ENCODE peak calls at places on chromosome 17, in ten cellular contexts. One of them, this sample, is unnamed.

GRCh38 chr17:44807817-44808155 is 22.3 kb downstream of the GJC1 start:
- DNase-seq in adrenal gland: no peak
- DNase-seq in NB4: no peak
- DNase-seq in tibial artery: no peak
- DNase-seq in K562: no peak
- DNase-seq in foreskin fibroblast: no peak
- DNase-seq in colonic mucosa: no peak
- DNase-seq in mucosa of descending colon: no peak
- DNase-seq in left lung: no peak
- DNase-seq in ovary: no peak
- DNase-seq in this sample: peak

GRCh38 chr17:10471853-10472252 is 2.5 kb upstream of the MYH4 start:
- DNase-seq in adrenal gland: no peak
- DNase-seq in NB4: no peak
- DNase-seq in tibial artery: no peak
- DNase-seq in K562: no peak
- DNase-seq in foreskin fibroblast: no peak
- DNase-seq in colonic mucosa: no peak
- DNase-seq in mucosa of descending colon: no peak
- DNase-seq in left lung: no peak
- DNase-seq in ovary: no peak
- DNase-seq in this sample: no peak

GRCh38 chr17:80191720-80192265 is 22.0 kb downstream of the CARD14 start:
- DNase-seq in adrenal gland: no peak
- DNase-seq in NB4: no peak
- DNase-seq in tibial artery: no peak
- DNase-seq in K562: no peak
- DNase-seq in foreskin fibroblast: no peak
- DNase-seq in colonic mucosa: no peak
- DNase-seq in mucosa of descending colon: no peak
- DNase-seq in left lung: no peak
- DNase-seq in ovary: no peak
- DNase-seq in this sample: no peak

GRCh38 chr17:40886090-40886489 is 1.0 kb upstream of the KRT20 start:
- DNase-seq in adrenal gland: no peak
- DNase-seq in NB4: no peak
- DNase-seq in tibial artery: no peak
- DNase-seq in K562: no peak
- DNase-seq in foreskin fibroblast: no peak
- DNase-seq in colonic mucosa: no peak
- DNase-seq in mucosa of descending colon: no peak
- DNase-seq in left lung: no peak
- DNase-seq in ovary: no peak
- DNase-seq in this sample: peak

GRCh38 chr17:1147664-1148063 is 32.1 kb downstream of the ABR start:
- DNase-seq in adrenal gland: no peak
- DNase-seq in NB4: no peak
- DNase-seq in tibial artery: no peak
- DNase-seq in K562: no peak
- DNase-seq in foreskin fibroblast: peak
- DNase-seq in colonic mucosa: peak
- DNase-seq in mucosa of descending colon: peak
- DNase-seq in left lung: no peak
- DNase-seq in ovary: no peak
- DNase-seq in this sample: no peak

GRCh38 chr17:19753661-19754463 is 5.8 kb upstream of the ALDH3A1 start:
- DNase-seq in adrenal gland: peak
- DNase-seq in NB4: no peak
- DNase-seq in tibial artery: no peak
- DNase-seq in K562: no peak
- DNase-seq in foreskin fibroblast: no peak
- DNase-seq in colonic mucosa: peak
- DNase-seq in mucosa of descending colon: peak
- DNase-seq in left lung: peak
- DNase-seq in ovary: no peak
- DNase-seq in this sample: no peak

GRCh38 chr17:19418312-19418992 is 7.4 kb downstream of the RNF112 start:
- DNase-seq in adrenal gland: no peak
- DNase-seq in NB4: peak
- DNase-seq in tibial artery: peak
- DNase-seq in K562: no peak
- DNase-seq in foreskin fibroblast: peak
- DNase-seq in colonic mucosa: peak
- DNase-seq in mucosa of descending colon: no peak
- DNase-seq in left lung: no peak
- DNase-seq in ovary: no peak
- DNase-seq in this sample: no peak

GRCh38 chr17:67942810-67943209 is 53.5 kb downstream of the C17orf58 start:
- DNase-seq in adrenal gland: no peak
- DNase-seq in NB4: peak
- DNase-seq in tibial artery: no peak
- DNase-seq in K562: peak
- DNase-seq in foreskin fibroblast: no peak
- DNase-seq in colonic mucosa: no peak
- DNase-seq in mucosa of descending colon: no peak
- DNase-seq in left lung: no peak
- DNase-seq in ovary: no peak
- DNase-seq in this sample: no peak

GRCh38 chr17:80538484-80538883 is 6.2 kb upstream of the RPTOR start:
- DNase-seq in adrenal gland: no peak
- DNase-seq in NB4: no peak
- DNase-seq in tibial artery: no peak
- DNase-seq in K562: no peak
- DNase-seq in foreskin fibroblast: no peak
- DNase-seq in colonic mucosa: no peak
- DNase-seq in mucosa of descending colon: no peak
- DNase-seq in left lung: no peak
- DNase-seq in ovary: no peak
- DNase-seq in this sample: no peak

GRCh38 chr17:44065668-44066203 is 735 bp downstream of the LSM12 start:
- DNase-seq in adrenal gland: no peak
- DNase-seq in NB4: no peak
- DNase-seq in tibial artery: no peak
- DNase-seq in K562: no peak
- DNase-seq in foreskin fibroblast: no peak
- DNase-seq in colonic mucosa: no peak
- DNase-seq in mucosa of descending colon: no peak
- DNase-seq in left lung: no peak
- DNase-seq in ovary: no peak
- DNase-seq in this sample: no peak

GRCh38 chr17:19507673-19508326 is 25.9 kb upstream of the SLC47A1 start:
- DNase-seq in adrenal gland: peak
- DNase-seq in NB4: peak
- DNase-seq in tibial artery: peak
- DNase-seq in K562: peak
- DNase-seq in foreskin fibroblast: peak
- DNase-seq in colonic mucosa: peak
- DNase-seq in mucosa of descending colon: peak
- DNase-seq in left lung: peak
- DNase-seq in ovary: peak
- DNase-seq in this sample: peak

GRCh38 chr17:67990909-67991308 is 5.4 kb downstream of the C17orf58 start:
- DNase-seq in adrenal gland: no peak
- DNase-seq in NB4: no peak
- DNase-seq in tibial artery: no peak
- DNase-seq in K562: no peak
- DNase-seq in foreskin fibroblast: no peak
- DNase-seq in colonic mucosa: no peak
- DNase-seq in mucosa of descending colon: no peak
- DNase-seq in left lung: no peak
- DNase-seq in ovary: no peak
- DNase-seq in this sample: no peak

GRCh38 chr17:71399649-71400048 is 721.2 kb upstream of the SOX9 start:
- DNase-seq in adrenal gland: no peak
- DNase-seq in NB4: no peak
- DNase-seq in tibial artery: no peak
- DNase-seq in K562: no peak
- DNase-seq in foreskin fibroblast: no peak
- DNase-seq in colonic mucosa: no peak
- DNase-seq in mucosa of descending colon: no peak
- DNase-seq in left lung: no peak
- DNase-seq in ovary: no peak
- DNase-seq in this sample: no peak

GRCh38 chr17:48181653-48182052 is 74.1 kb downstream of the SNX11 start:
- DNase-seq in adrenal gland: no peak
- DNase-seq in NB4: peak
- DNase-seq in tibial artery: no peak
- DNase-seq in K562: no peak
- DNase-seq in foreskin fibroblast: peak
- DNase-seq in colonic mucosa: peak
- DNase-seq in mucosa of descending colon: no peak
- DNase-seq in left lung: no peak
- DNase-seq in ovary: no peak
- DNase-seq in this sample: no peak
- TF ChIP-seq CTCF in adrenal gland: no peak
- TF ChIP-seq CTCF in NB4: peak
- TF ChIP-seq CTCF in tibial artery: no peak
- TF ChIP-seq CTCF in K562: peak
- TF ChIP-seq CTCF in foreskin fibroblast: peak
- TF ChIP-seq CTCF in colonic mucosa: peak
- TF ChIP-seq CTCF in mucosa of descending colon: no peak
- TF ChIP-seq CTCF in left lung: no peak
- TF ChIP-seq CTCF in ovary: no peak
- TF ChIP-seq CTCF in this sample: peak

DNA sequence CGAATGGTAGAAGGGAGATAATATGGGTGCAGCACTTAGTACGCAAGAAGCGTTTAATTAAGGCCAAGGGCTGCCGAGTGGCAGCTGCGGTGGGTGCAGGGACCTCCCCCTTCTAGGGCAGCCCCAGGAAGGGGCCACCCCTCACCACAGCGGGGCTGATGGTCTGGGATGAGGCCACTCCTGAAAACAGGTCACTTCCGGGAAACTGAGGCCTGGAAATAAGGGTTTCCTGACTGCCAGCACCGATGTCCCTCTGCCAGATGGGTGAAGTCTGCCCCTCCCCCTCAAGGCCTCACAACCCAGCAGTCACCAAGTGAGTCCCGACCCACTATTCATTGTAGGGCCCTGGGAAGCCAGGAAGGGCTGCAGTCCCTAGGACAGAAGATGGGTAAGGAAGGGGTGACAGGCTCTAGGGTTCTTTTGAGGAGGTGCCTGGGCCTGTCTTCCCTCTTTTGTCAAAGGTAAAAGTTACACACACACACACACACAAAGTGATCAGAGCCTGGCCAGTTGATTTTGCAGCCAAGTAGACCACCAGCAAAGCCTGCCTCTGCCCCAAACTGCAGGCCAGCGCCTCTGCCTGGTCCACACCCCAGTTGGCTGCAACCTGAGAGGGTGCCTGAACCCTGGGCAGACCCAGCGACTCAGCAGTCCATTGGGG is 12.5 kb downstream of the SREBF1 start:
- DNase-seq in adrenal gland: peak
- DNase-seq in NB4: no peak
- DNase-seq in tibial artery: no peak
- DNase-seq in K562: no peak
- DNase-seq in foreskin fibroblast: no peak
- DNase-seq in colonic mucosa: peak
- DNase-seq in mucosa of descending colon: peak
- DNase-seq in left lung: no peak
- DNase-seq in ovary: peak
- DNase-seq in this sample: no peak
- H3K4me3 ChIP-seq in adrenal gland: no peak
- H3K4me3 ChIP-seq in NB4: peak
- H3K4me3 ChIP-seq in tibial artery: peak
- H3K4me3 ChIP-seq in K562: peak
- H3K4me3 ChIP-seq in foreskin fibroblast: peak
- H3K4me3 ChIP-seq in colonic mucosa: peak
- H3K4me3 ChIP-seq in mucosa of descending colon: no peak
- H3K4me3 ChIP-seq in left lung: peak
- H3K4me3 ChIP-seq in ovary: peak
- H3K4me3 ChIP-seq in this sample: peak

DNA sequence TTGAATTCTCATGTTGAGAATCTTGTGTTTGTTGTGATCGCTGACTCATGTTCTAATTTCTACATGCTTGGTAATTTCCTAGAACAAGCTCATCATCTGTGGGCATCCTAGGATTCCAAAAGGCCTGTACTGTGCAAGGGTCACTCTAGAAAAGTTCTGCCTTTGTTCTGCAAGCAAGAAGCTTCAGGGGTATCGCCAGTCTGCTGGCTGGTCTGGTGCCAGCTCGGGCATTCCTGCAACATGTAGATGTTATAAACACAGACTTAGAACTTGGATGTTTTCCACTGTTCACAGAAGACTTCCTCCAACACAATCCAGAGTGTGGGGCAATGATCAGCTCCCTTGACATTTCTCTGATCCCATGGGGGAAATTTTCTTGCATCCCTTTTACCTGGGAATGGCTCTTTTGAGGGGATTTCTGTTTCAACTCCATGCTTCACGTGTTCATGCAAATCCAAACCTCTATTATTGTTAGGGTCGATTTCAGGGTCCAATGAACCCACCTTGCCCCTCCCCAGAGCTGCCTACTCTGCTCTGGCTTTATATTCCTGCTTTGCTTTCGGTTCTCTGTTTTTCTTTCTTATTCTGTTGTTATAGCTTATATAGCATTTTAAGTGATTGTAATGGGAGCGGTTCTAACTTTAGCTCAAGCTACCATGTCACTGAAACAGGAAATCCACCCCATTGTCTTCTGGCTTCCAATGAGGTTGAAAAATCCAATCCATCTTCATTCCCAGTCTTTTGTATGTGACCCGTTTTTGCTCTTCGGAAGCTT is 25.3 kb downstream of the UBE2O start:
- DNase-seq in adrenal gland: no peak
- DNase-seq in NB4: no peak
- DNase-seq in tibial artery: no peak
- DNase-seq in K562: no peak
- DNase-seq in foreskin fibroblast: peak
- DNase-seq in colonic mucosa: no peak
- DNase-seq in mucosa of descending colon: peak
- DNase-seq in left lung: no peak
- DNase-seq in ovary: no peak
- DNase-seq in this sample: no peak
- TF ChIP-seq CTCF in adrenal gland: no peak
- TF ChIP-seq CTCF in NB4: no peak
- TF ChIP-seq CTCF in tibial artery: no peak
- TF ChIP-seq CTCF in K562: no peak
- TF ChIP-seq CTCF in foreskin fibroblast: no peak
- TF ChIP-seq CTCF in colonic mucosa: no peak
- TF ChIP-seq CTCF in mucosa of descending colon: no peak
- TF ChIP-seq CTCF in left lung: no peak
- TF ChIP-seq CTCF in ovary: no peak
- TF ChIP-seq CTCF in this sample: no peak

DNA sequence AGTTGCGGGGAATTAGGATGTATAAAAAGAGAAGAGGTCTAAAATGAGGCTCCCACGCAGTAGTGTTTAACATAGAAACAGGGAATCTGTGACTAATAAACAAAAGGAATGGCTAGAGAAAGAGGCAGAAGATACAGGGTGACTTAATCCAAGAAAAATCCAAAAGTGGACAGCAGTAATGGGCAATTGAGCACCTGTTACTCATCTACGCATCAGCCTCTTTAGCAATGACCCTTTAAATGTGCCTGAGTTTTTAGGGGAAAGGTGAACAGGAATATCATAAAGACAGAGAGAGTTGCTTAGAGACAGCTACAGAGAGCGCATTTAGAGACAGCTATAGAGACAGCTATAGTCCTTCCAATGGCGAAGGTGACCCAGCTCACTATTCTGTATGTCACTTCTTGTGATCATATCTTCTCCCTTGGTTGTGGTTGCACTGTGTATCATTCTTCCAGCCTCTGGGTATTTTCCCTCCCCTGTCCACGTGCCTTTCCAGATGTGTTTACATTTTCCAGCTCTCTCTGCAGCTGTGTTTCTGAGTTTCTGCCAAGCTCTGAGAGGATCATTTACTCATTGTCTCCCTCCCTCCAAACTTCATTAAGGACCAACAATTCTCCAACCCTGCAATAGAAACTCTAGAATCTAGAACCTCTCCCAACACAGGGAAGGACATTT is 61.5 kb downstream of the MYOCD start:
- DNase-seq in adrenal gland: no peak
- DNase-seq in NB4: no peak
- DNase-seq in tibial artery: no peak
- DNase-seq in K562: no peak
- DNase-seq in foreskin fibroblast: no peak
- DNase-seq in colonic mucosa: no peak
- DNase-seq in mucosa of descending colon: no peak
- DNase-seq in left lung: no peak
- DNase-seq in ovary: no peak
- DNase-seq in this sample: peak
- H3K4me3 ChIP-seq in adrenal gland: no peak
- H3K4me3 ChIP-seq in NB4: no peak
- H3K4me3 ChIP-seq in tibial artery: no peak
- H3K4me3 ChIP-seq in K562: no peak
- H3K4me3 ChIP-seq in foreskin fibroblast: no peak
- H3K4me3 ChIP-seq in colonic mucosa: no peak
- H3K4me3 ChIP-seq in mucosa of descending colon: no peak
- H3K4me3 ChIP-seq in left lung: no peak
- H3K4me3 ChIP-seq in ovary: no peak
- H3K4me3 ChIP-seq in this sample: no peak

This sample was measured in HFF-Myc.